ENCODE peak calls at places on chromosomes 2 and 18, in eight cellular contexts. A is Peyer's patch, L is astrocyte of the spinal cord, F is ascending aorta, O is heart left ventricle, C is IMR-90, G is adrenal gland, B is astrocyte. E is an unnamed sample.

GRCh38 chr18:31657823-31658669 is 26.3 kb downstream of the B4GALT6 start:
- DNase-seq in C (no peak), O (no peak), B (no peak), F (no peak), G (no peak), A (no peak), L (peak), E (no peak)

GRCh38 chr18:22314001-22314400 is 103.7 kb downstream of the CTAGE1 start:
- DNase-seq in O (no peak), G (no peak), A (no peak), L (no peak), F (no peak), C (peak), B (peak), E (no peak)

GRCh38 chr2:207352978-207353377 is 176.8 kb upstream of the CREB1 start:
- DNase-seq in C (peak), G (peak), A (no peak), B (no peak), L (no peak), F (no peak), O (no peak), E (no peak)

GRCh38 chr2:110114007-110114591 is 1.5 kb downstream of the MALL start:
- DNase-seq in C (no peak), F (no peak), O (peak), A (no peak), G (no peak), L (peak), B (no peak), E (peak)

GRCh38 chr2:112085382-112085730 is 30.3 kb downstream of the TMEM87B start:
- DNase-seq in A (no peak), G (no peak), O (no peak), C (no peak), F (no peak), B (no peak), L (no peak), E (no peak)

GRCh38 chr2:241968417-241968816 is 98.9 kb downstream of the RTP5 start:
- DNase-seq in B (no peak), F (no peak), A (no peak), O (no peak), C (no peak), L (no peak), G (no peak), E (no peak)

GRCh38 chr18:74276609-74277008 is 15.2 kb downstream of the CYB5A start:
- DNase-seq in C (no peak), B (no peak), F (no peak), O (no peak), A (no peak), G (no peak), L (no peak), E (peak)

GRCh38 chr2:191436368-191437055 is 191.3 kb downstream of the MYO1B start:
- DNase-seq in L (no peak), F (no peak), C (no peak), G (no peak), B (no peak), O (no peak), A (no peak), E (no peak)

GRCh38 chr2:179422037-179422643 is 157.5 kb upstream of the SESTD1 start:
- DNase-seq in G (peak), O (peak), C (peak), B (peak), F (no peak), L (peak), A (peak), E (peak)

GRCh38 chr18:48782381-48782841 is 168.4 kb downstream of the SMAD7 start:
- DNase-seq in G (no peak), B (no peak), A (no peak), F (peak), L (no peak), C (no peak), O (peak), E (no peak)

GRCh38 chr2:14937336-14937735 is 304.8 kb downstream of the LRATD1 start:
- DNase-seq in O (no peak), L (no peak), C (no peak), G (no peak), F (no peak), B (no peak), A (no peak), E (no peak)

GRCh38 chr2:54539683-54540082 is 83.6 kb downstream of the SPTBN1 start:
- DNase-seq in B (no peak), L (no peak), A (no peak), F (no peak), C (no peak), G (no peak), O (no peak), E (no peak)

GRCh38 chr2:54538537-54538936 is 82.4 kb downstream of the SPTBN1 start:
- DNase-seq in G (no peak), O (no peak), A (no peak), B (no peak), F (no peak), C (no peak), L (no peak), E (no peak)

GRCh38 chr2:54536720-54537119 is 80.6 kb downstream of the SPTBN1 start:
- DNase-seq in A (no peak), B (no peak), O (no peak), L (no peak), G (no peak), F (no peak), C (no peak), E (no peak)

GRCh38 chr2:54541995-54542394 is 85.9 kb downstream of the SPTBN1 start:
- DNase-seq in B (no peak), G (no peak), F (no peak), A (no peak), C (no peak), O (no peak), L (no peak), E (no peak)

DNA sequence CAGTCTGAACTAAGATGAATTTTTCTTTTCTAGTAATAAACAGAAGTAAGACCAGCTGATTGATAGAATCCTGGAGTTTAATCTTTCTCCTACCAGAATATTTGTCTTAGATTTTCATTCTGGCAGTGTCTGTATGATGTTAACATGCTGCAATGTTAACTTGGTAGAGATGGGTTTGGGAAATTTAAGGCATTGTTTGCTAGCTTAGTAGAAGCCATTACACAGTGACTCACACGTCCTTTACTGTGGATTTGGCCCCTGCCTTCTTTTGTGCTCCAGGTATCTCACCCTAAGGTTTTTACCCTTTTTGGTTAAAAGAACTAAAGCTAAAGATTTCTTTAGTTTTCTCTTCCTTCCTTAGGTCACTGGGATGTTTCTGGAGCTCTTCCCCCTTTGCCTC is 84.1 kb downstream of the SPTBN1 start:
- DNase-seq in B (no peak), A (no peak), F (no peak), C (peak), L (no peak), O (no peak), G (no peak), E (no peak)
- TF ChIP-seq CTCF in B (no peak), A (no peak), F (no peak), C (no peak), L (no peak), O (no peak), G (no peak), E (no peak)

GRCh38 chr2:237411683-237412349 is 2.1 kb downstream of the COL6A3 start:
- DNase-seq in G (no peak), O (no peak), L (no peak), B (no peak), A (no peak), C (peak), F (no peak), E (no peak)
- H3K4me3 ChIP-seq in G (no peak), O (peak), L (peak), B (peak), A (peak), C (peak), F (peak), E (no peak)

GRCh38 chr2:40935349-40935748 is 483.5 kb upstream of the SLC8A1 start:
- DNase-seq in A (no peak), C (no peak), G (no peak), F (no peak), O (no peak), B (no peak), L (no peak), E (no peak)
- TF ChIP-seq CTCF in A (no peak), C (no peak), G (no peak), F (no peak), O (no peak), B (no peak), L (no peak), E (no peak)

GRCh38 chr18:69400976-69401474 is 337 bp downstream of the DOK6 start:
- DNase-seq in B (peak), C (peak), G (no peak), A (no peak), F (no peak), O (peak), L (peak), E (peak)
- H3K4me3 ChIP-seq in B (peak), C (peak), G (no peak), A (peak), F (peak), O (peak), L (peak), E (peak)

DNA sequence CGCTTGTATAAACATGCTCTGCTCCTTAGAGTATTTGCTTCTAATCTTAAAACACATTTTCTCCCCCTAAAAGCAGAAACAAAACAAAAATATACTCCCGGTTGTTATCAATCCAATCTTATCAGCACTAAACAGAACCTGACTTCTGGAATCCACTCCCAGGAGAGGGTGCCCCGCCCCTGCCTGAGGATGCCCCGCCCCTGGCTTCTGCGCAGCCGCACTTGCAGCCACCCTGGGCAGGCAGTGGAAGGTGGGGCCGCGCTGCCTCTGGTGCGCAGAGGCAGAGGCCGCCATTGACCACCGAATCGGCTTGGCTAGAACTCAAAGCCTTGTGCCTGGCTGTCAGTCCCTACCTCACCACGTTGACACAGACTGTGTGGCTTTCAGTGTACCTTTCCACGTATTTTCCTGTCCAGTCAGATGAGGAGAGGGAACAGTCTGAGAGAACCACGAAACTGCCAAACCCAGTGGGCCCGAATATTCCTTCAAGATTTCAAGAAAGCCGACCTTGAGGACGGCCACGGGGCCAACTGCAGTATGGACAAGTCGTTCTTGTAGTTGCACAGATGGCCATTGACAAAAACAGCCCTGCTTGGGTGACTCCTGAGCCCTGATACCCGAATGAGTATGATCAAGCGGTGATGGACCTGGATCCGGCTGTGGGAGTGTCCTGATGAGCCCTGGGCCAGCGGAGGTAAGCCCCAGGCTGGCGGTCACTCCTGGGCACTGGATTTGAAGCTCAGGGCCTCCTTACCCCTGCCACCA is 46.2 kb upstream of the ARHGAP28 start:
- DNase-seq in O (no peak), F (no peak), C (no peak), L (no peak), G (no peak), A (no peak), B (no peak), E (no peak)
- TF ChIP-seq CTCF in O (no peak), F (no peak), C (no peak), L (no peak), G (no peak), A (no peak), B (no peak), E (no peak)

DNA sequence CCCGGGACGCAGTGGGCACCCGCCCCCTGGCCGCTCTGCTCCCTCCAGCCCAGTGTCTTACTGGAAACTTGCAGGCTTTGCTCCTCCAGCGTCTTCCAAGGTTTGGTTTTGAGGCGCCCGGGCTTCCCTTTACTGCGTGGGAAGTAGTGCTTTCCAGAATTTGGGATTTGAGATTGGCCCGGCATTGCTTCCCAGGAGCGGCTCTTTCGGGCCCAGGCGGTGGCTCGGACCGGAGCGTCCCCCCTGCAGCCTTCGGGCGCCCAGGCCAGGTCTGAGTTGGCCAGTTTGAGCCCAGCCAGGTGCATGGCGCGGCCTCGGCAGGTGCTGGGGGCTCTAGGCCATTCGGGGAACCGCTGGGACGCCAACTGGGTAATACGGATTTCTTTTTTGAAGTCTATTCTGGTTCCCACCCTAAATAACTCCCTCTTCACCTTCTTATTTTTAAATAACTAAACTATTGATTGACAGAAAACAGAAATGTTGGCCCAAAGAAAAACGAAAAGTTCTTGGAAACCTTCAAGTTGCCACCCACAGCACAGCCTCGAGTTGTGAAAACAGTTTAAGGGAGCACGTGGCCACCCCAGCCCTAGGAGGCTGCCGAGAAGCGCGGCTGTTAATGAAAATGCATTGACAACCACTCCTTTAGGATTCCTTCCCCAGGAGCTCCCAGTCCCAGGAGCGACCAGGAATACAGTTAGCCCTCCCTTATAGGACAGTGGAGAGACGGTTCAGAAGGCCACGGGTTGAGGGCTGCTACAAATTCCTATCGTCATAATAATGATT is 766 bp downstream of the SNTG2 start:
- DNase-seq in G (no peak), O (no peak), A (no peak), F (no peak), C (no peak), B (no peak), L (no peak), E (no peak)
- H3K4me3 ChIP-seq in G (no peak), O (peak), A (peak), F (peak), C (no peak), B (no peak), L (no peak), E (no peak)